ENCODE peak calls at places on chromosomes 4 and X, in six cellular contexts. X, S, P, F, U and L are unnamed samples.

GRCh38 chrX:70979136-70979762 is 48.4 kb upstream of the SLC7A3 start:
- DNase-seq in S (no peak), U (peak; percentile 6), P (no peak), F (no peak), X (no peak), L (no peak)

GRCh38 chrX:39850209-39850608 is 247.5 kb downstream of the BCOR start:
- DNase-seq in P (no peak), F (no peak), S (no peak), U (no peak), X (no peak), L (no peak)

GRCh38 chr4:153479118-153479517 is 13.0 kb downstream of the TMEM131L start:
- DNase-seq in F (no peak), U (no peak), X (no peak), S (no peak), P (no peak), L (no peak)

GRCh38 chrX:103344606-103345005 is 11.7 kb upstream of the TCEAL9 start:
- DNase-seq in F (no peak), U (peak; percentile 61), X (no peak), S (no peak), P (no peak), L (no peak)

GRCh38 chr4:23746672-23747071 is 143.2 kb downstream of the PPARGC1A start:
- DNase-seq in X (no peak), F (no peak), P (no peak), S (no peak), U (no peak), L (no peak)

GRCh38 chrX:86507337-86507736 is 359.1 kb downstream of the DACH2 start:
- DNase-seq in S (no peak), P (no peak), X (no peak), U (no peak), F (no peak), L (no peak)

GRCh38 chrX:45758738-45759397 is 558.2 kb upstream of the DIPK2B start:
- DNase-seq in U (no peak), X (no peak), F (no peak), S (no peak), P (peak; percentile 53), L (no peak)

GRCh38 chr4:48064349-48064748 is 47.8 kb downstream of the NIPAL1 start:
- DNase-seq in S (no peak), U (no peak), F (no peak), P (no peak), X (no peak), L (no peak)

GRCh38 chr4:132123870-132124623 is 1025.0 kb upstream of the PCDH10 start:
- DNase-seq in S (no peak), X (no peak), U (peak; percentile 1), P (no peak), F (no peak), L (no peak)

GRCh38 chr4:65831828-65832227 is 161.5 kb upstream of the EPHA5 start:
- DNase-seq in X (no peak), F (no peak), U (no peak), P (no peak), S (no peak), L (no peak)

GRCh38 chrX:9456250-9457074 is 8.4 kb upstream of the TBL1X start:
- DNase-seq in P (peak; percentile 54), F (no peak), S (no peak), X (no peak), U (no peak), L (no peak)

GRCh38 chrX:75603833-75604232 is 81.0 kb upstream of the ZDHHC15 start:
- DNase-seq in X (no peak), F (no peak), P (no peak), U (peak; percentile 4), S (no peak), L (no peak)

GRCh38 chr4:186067757-186068385 is 1.1 kb upstream of the TLR3 start:
- DNase-seq in X (peak; percentile 82), S (peak; percentile 5), F (peak; percentile 63), P (peak; percentile 57), U (peak; percentile 68), L (peak; percentile 75)

GRCh38 chr4:121692261-121692660 is 4.5 kb downstream of the ANXA5 start:
- DNase-seq in P (no peak), F (no peak), X (no peak), U (no peak), S (no peak), L (no peak)

GRCh38 chrX:67347145-67347544 is 196.7 kb upstream of the AR start:
- DNase-seq in X (no peak), U (no peak), P (no peak), F (no peak), S (no peak), L (no peak)

GRCh38 chrX:69562904-69563568 is 52.9 kb upstream of the EDA start:
- DNase-seq in P (no peak), S (no peak), U (no peak), X (no peak), F (no peak), L (no peak)

GRCh38 chr4:78168029-78168428 is 110.9 kb downstream of the FRAS1 start:
- DNase-seq in F (no peak), P (no peak), U (no peak), X (no peak), S (no peak), L (no peak)

GRCh38 chr4:163332526-163333405 is at the start of gene NPY1R:
- DNase-seq in F (peak; percentile 71), S (no peak), P (no peak), U (peak; percentile 80), X (peak; percentile 77), L (peak; percentile 81)

GRCh38 chr4:80045831-80046230 is 27.2 kb downstream of the ANTXR2 start:
- DNase-seq in U (peak; percentile 53), P (no peak), X (no peak), F (no peak), S (no peak), L (no peak)

GRCh38 chr4:99507762-99508161 is 3.1 kb upstream of the C4orf17 start:
- DNase-seq in P (no peak), S (peak; percentile 0), F (no peak), X (no peak), U (no peak), L (no peak)

GRCh38 chr4:17763352-17763890 is 18.0 kb downstream of the FAM184B start:
- DNase-seq in U (no peak), X (no peak), P (no peak), F (no peak), S (no peak), L (no peak)

GRCh38 chr4:163391756-163392155 is 48.1 kb downstream of the NPY5R start:
- DNase-seq in P (no peak), S (no peak), X (no peak), F (no peak), U (no peak), L (no peak)

GRCh38 chr4:111717916-111718315 is 427.3 kb upstream of the FAM241A start:
- DNase-seq in U (no peak), F (no peak), S (no peak), P (no peak), X (no peak), L (no peak)

GRCh38 chr4:182600836-182601235 is 316.4 kb downstream of the DCTD start:
- DNase-seq in U (no peak), X (no peak), P (no peak), S (no peak), F (no peak), L (no peak)

GRCh38 chrX:48626401-48627298 is 29.4 kb downstream of the WDR13 start:
- DNase-seq in U (no peak), S (no peak), X (no peak), P (no peak), F (no peak), L (no peak)

GRCh38 chr4:66923081-66923865 is 622.0 kb downstream of the CENPC start:
- DNase-seq in P (no peak), F (no peak), X (no peak), S (no peak), U (no peak), L (no peak)

GRCh38 chrX:119399772-119400101 is 601 bp downstream of the SLC25A43 start:
- DNase-seq in P (no peak), U (peak; percentile 9), F (no peak), X (no peak), S (no peak), L (no peak)

GRCh38 chr4:79723507-79723906 is 315.5 kb upstream of the GK2 start:
- DNase-seq in S (no peak), F (no peak), X (no peak), P (no peak), U (no peak), L (no peak)

GRCh38 chr4:102723511-102723910 is 37.3 kb downstream of the MANBA start:
- DNase-seq in U (no peak), P (no peak), F (no peak), S (no peak), X (no peak), L (no peak)

GRCh38 chr4:36138221-36138620 is 106.1 kb downstream of the ARAP2 start:
- DNase-seq in P (no peak), S (no peak), X (no peak), U (no peak), F (no peak), L (no peak)

GRCh38 chr4:127601029-127601428 is 31.7 kb upstream of the INTU start:
- DNase-seq in P (no peak), X (no peak), F (no peak), S (no peak), U (no peak), L (no peak)

GRCh38 chr4:43458293-43458692 is 565.8 kb downstream of the GRXCR1 start:
- DNase-seq in X (no peak), S (no peak), U (no peak), F (no peak), P (no peak), L (no peak)

GRCh38 chrX:9842541-9842940 is 56.3 kb downstream of the SHROOM2 start:
- DNase-seq in F (no peak), U (no peak), S (no peak), X (no peak), P (no peak), L (no peak)

GRCh38 chrX:15530318-15530717 is 29.7 kb downstream of the BMX start:
- DNase-seq in P (no peak), F (no peak), U (no peak), S (no peak), X (no peak), L (no peak)
- H3K27me3 ChIP-seq in P (no peaks in the 10 kb centered on the region), F (no peaks in the 10 kb centered on the region), U (no peaks in the 10 kb centered on the region), S (no peaks in the 10 kb centered on the region), X (no peaks in the 10 kb centered on the region), L (no peaks in the 10 kb centered on the region)

GRCh38 chrX:118117069-118117405 is 427 bp upstream of the KLHL13 start:
- DNase-seq in X (peak; percentile 68), F (no peak), P (no peak), S (no peak), U (no peak), L (no peak)
- H3K9me3 ChIP-seq in X (no peaks in the 10 kb centered on the region), F (no peaks in the 10 kb centered on the region), P (no peaks in the 10 kb centered on the region), S (no peaks in the 10 kb centered on the region), U (no peaks in the 10 kb centered on the region), L (no peaks in the 10 kb centered on the region)

DNA sequence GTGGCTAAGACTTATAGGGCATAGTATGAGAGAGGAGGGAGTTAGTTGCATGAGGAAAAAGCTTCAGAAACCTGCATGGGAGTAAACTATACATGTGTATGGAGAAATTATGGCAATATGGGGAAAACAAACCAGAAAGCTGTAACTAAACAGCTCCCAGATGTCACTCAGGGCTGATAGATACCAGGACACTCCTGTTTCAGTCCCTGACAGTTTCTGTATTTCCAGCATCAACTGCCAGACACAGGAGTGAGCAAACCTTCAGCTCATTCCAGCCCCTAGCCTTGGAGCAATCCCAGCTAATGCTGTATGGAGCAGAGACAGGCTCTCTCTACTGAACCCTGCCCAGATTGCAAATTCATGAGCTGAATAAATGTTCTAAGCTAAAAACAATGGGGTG is 383.0 kb upstream of the MAGEB18 start:
- DNase-seq in P (no peak), U (no peak), X (no peak), F (no peak), S (no peak), L (no peak)
- H3K27me3 ChIP-seq in P (no peaks in the 10 kb centered on the region), U (no peaks in the 10 kb centered on the region), X (no peaks in the 10 kb centered on the region), F (no peaks in the 10 kb centered on the region), S (no peaks in the 10 kb centered on the region), L (no peaks in the 10 kb centered on the region)

GRCh38 chrX:63929608-63930007 is 144.6 kb upstream of the ARHGEF9 start:
- DNase-seq in S (no peak), P (no peak), X (no peak), U (no peak), F (no peak), L (no peak)
- H3K9me3 ChIP-seq in S (no peaks in the 10 kb centered on the region), P (no peaks in the 10 kb centered on the region), X (no peaks in the 10 kb centered on the region), U (no peaks in the 10 kb centered on the region), F (no peaks in the 10 kb centered on the region), L (no peaks in the 10 kb centered on the region)